ENCODE peak calls at places on chromosome 7, in six cellular contexts. M, N, F, C, A and Y are unnamed samples.

GRCh38 chr7:28328822-28329615 is 83.3 kb upstream of the CREB5 start:
- DNase-seq in M (no peak), N (no peak), F (no peak), C (no peak), A (no peak), Y (no peak)

GRCh38 chr7:139568813-139569490 is 45.5 kb downstream of the CLEC2L start:
- DNase-seq in M (no peak), N (no peak), F (no peak), C (no peak), A (no peak), Y (no peak)

GRCh38 chr7:101846006-101846405 is 28.6 kb downstream of the CUX1 start:
- DNase-seq in M (no peak), N (no peak), F (no peak), C (no peak), A (no peak), Y (no peak)

GRCh38 chr7:124552217-124552616 is 213.4 kb downstream of the GPR37 start:
- DNase-seq in M (no peak), N (no peak), F (no peak), C (no peak), A (no peak), Y (no peak)

GRCh38 chr7:80918406-80918805 is 445 bp downstream of the SEMA3C start:
- DNase-seq in M (peak; percentile 26), N (no peak), F (no peak), C (no peak), A (no peak), Y (no peak)

GRCh38 chr7:28605427-28605826 is 193.1 kb downstream of the CREB5 start:
- DNase-seq in M (peak; percentile 19), N (no peak), F (no peak), C (no peak), A (no peak), Y (no peak)

GRCh38 chr7:70614237-70614984 is 517.5 kb upstream of the GALNT17 start:
- DNase-seq in M (peak; percentile 75), N (no peak), F (peak; percentile 30), C (no peak), A (no peak), Y (no peak)

GRCh38 chr7:86116-86515 is 106.3 kb upstream of the FAM20C start:
- DNase-seq in M (no peak), N (no peak), F (no peak), C (peak; percentile 31), A (no peak), Y (no peak)

GRCh38 chr7:81231203-81231922 is 312.5 kb upstream of the SEMA3C start:
- DNase-seq in M (peak; percentile 17), N (no peak), F (no peak), C (no peak), A (no peak), Y (no peak)

GRCh38 chr7:124716894-124717293 is 48.7 kb downstream of the GPR37 start:
- DNase-seq in M (no peak), N (no peak), F (no peak), C (no peak), A (no peak), Y (no peak)

GRCh38 chr7:1663857-1664651 is 6.0 kb upstream of the ELFN1 start:
- DNase-seq in M (no peak), N (no peak), F (no peak), C (peak; percentile 50), A (peak; percentile 43), Y (no peak)

GRCh38 chr7:51012569-51013217 is 230.0 kb upstream of the GRB10 start:
- DNase-seq in M (no peak), N (no peak), F (no peak), C (no peak), A (no peak), Y (no peak)

GRCh38 chr7:33837356-33837851 is 67.9 kb upstream of the BMPER start:
- DNase-seq in M (no peak), N (no peak), F (no peak), C (no peak), A (no peak), Y (no peak)

GRCh38 chr7:87961754-87962153 is 27.7 kb downstream of the ADAM22 start:
- DNase-seq in M (no peak), N (no peak), F (no peak), C (no peak), A (no peak), Y (no peak)

GRCh38 chr7:96093435-96093834 is 228.5 kb downstream of the SLC25A13 start:
- DNase-seq in M (peak; percentile 35), N (no peak), F (no peak), C (no peak), A (no peak), Y (no peak)

GRCh38 chr7:55569797-55570196 is 2.5 kb downstream of the VOPP1 start:
- DNase-seq in M (no peak), N (peak; percentile 14), F (no peak), C (peak; percentile 28), A (peak; percentile 66), Y (no peak)

GRCh38 chr7:22002731-22003130 is 57.0 kb upstream of the CDCA7L start:
- DNase-seq in M (no peak), N (no peak), F (no peak), C (no peak), A (no peak), Y (no peak)

GRCh38 chr7:50406935-50407334 is 43.2 kb downstream of the FIGNL1 start:
- DNase-seq in M (no peak), N (no peak), F (no peak), C (no peak), A (no peak), Y (no peak)

GRCh38 chr7:29891766-29892165 is 85.5 kb downstream of the WIPF3 start:
- DNase-seq in M (no peak), N (no peak), F (no peak), C (no peak), A (no peak), Y (no peak)

GRCh38 chr7:24907311-24907886 is 72.6 kb downstream of the OSBPL3 start:
- DNase-seq in M (peak; percentile 43), N (peak; percentile 21), F (no peak), C (no peak), A (peak; percentile 52), Y (no peak)

GRCh38 chr7:33667261-33667660 is 238.1 kb upstream of the BMPER start:
- DNase-seq in M (peak; percentile 5), N (no peak), F (no peak), C (no peak), A (no peak), Y (no peak)

GRCh38 chr7:137329411-137329810 is 14.1 kb downstream of the PTN start:
- DNase-seq in M (no peak), N (no peak), F (no peak), C (no peak), A (no peak), Y (no peak)

GRCh38 chr7:158263110-158263963 is 324.3 kb downstream of the PTPRN2 start:
- DNase-seq in M (no peak), N (no peak), F (no peak), C (no peak), A (peak; percentile 26), Y (no peak)

GRCh38 chr7:8042796-8043535 is 74.4 kb downstream of the GLCCI1 start:
- DNase-seq in M (peak; percentile 48), N (no peak), F (no peak), C (no peak), A (no peak), Y (no peak)

GRCh38 chr7:35697414-35698175 is 2.7 kb upstream of the HERPUD2 start:
- DNase-seq in M (peak; percentile 59), N (no peak), F (no peak), C (no peak), A (no peak), Y (no peak)